ENCODE peak calls at places on chromosomes 7 and 10, in five cellular contexts. C, S, J, K and N are unnamed samples.

GRCh38 chr7:24877790-24878311 is 102.1 kb downstream of the OSBPL3 start:
- DNase-seq in C (no peak), S (no peak), J (no peak), K (no peak), N (no peak)

GRCh38 chr7:79055722-79056415 is 397.6 kb downstream of the MAGI2 start:
- DNase-seq in C (no peak), S (no peak), J (no peak), K (no peak), N (no peak)

GRCh38 chr10:16408379-16408778 is 28.4 kb upstream of the PTER start:
- DNase-seq in C (no peak), S (no peak), J (no peak), K (no peak), N (no peak)

GRCh38 chr10:63542835-63543575 is 21.8 kb downstream of the REEP3 start:
- DNase-seq in C (no peak), S (no peak), J (no peak), K (no peak), N (no peak)

GRCh38 chr7:102042016-102042656 is 224.7 kb downstream of the CUX1 start:
- DNase-seq in C (no peak), S (no peak), J (no peak), K (peak; percentile 35), N (no peak)

GRCh38 chr10:69644658-69645295 is 14.7 kb downstream of the FAM241B start:
- DNase-seq in C (no peak), S (peak; percentile 18), J (no peak), K (peak; percentile 68), N (no peak)

GRCh38 chr10:124379609-124380193 is 39.0 kb downstream of the OAT start:
- DNase-seq in C (no peak), S (no peak), J (no peak), K (no peak), N (no peak)

GRCh38 chr7:93629291-93629801 is 54.8 kb upstream of the CALCR start:
- DNase-seq in C (no peak), S (no peak), J (no peak), K (no peak), N (no peak)

GRCh38 chr10:46290101-46290884 is 3.5 kb downstream of the ANTXRL start:
- DNase-seq in C (no peak), S (no peak), J (no peak), K (peak; percentile 53), N (no peak)